ENCODE peak calls at places on chromosomes 16 and 17, in five cellular contexts. N is hippocampal formation, D is A549, Q is GM12865, S is H1. J is an unnamed sample.

GRCh38 chr17:83194761-83195329 is 115.4 kb downstream of the METRNL start:
- DNase-seq in N (no peak), S (no peak), Q (no peak), D (no peak), J (no peak)

GRCh38 chr17:8288336-8289102 is at the start of gene RANGRF:
- DNase-seq in D (peak; percentile 86), Q (peak; percentile 88), N (peak; percentile 84), S (peak; percentile 94), J (peak; percentile 95)

GRCh38 chr17:65742433-65743312 is 181.2 kb upstream of the AXIN2 start:
- DNase-seq in D (peak; percentile 37), N (no peak), S (no peak), Q (no peak), J (no peak)

GRCh38 chr17:79294459-79295071 is 219.9 kb downstream of the ENGASE start:
- DNase-seq in N (peak; percentile 38), D (peak; percentile 49), Q (peak; percentile 35), S (peak; percentile 95), J (peak; percentile 54)

GRCh38 chr17:50430731-50431130 is 4.7 kb downstream of the ACSF2 start:
- DNase-seq in Q (no peak), S (no peak), N (no peak), D (no peak), J (no peak)

GRCh38 chr16:4537376-4538066 is 1.1 kb downstream of the CDIP1 start:
- DNase-seq in D (no peak), S (peak; percentile 75), Q (no peak), N (no peak), J (peak; percentile 25)

GRCh38 chr16:23587726-23588125 is 8.4 kb downstream of the NDUFAB1 start:
- DNase-seq in N (no peak), D (no peak), Q (no peak), S (no peak), J (no peak)

GRCh38 chr17:50093246-50093645 is 1.9 kb upstream of the PDK2 start:
- DNase-seq in S (no peak), N (no peak), Q (no peak), D (no peak), J (no peak)

GRCh38 chr17:57106836-57107497 is 21.9 kb downstream of the AKAP1 start:
- DNase-seq in N (no peak), Q (no peak), S (no peak), D (no peak), J (no peak)

GRCh38 chr17:45248132-45248936 is 13.6 kb downstream of the SPATA32 start:
- DNase-seq in S (no peak), N (no peak), Q (peak; percentile 91), D (peak; percentile 62), J (peak; percentile 75)

GRCh38 chr17:16211601-16212000 is 3.7 kb downstream of the NCOR1 start:
- DNase-seq in N (no peak), D (no peak), Q (no peak), S (no peak), J (no peak)

GRCh38 chr17:77726549-77726957 is 231.9 kb upstream of the TNRC6C start:
- DNase-seq in N (no peak), Q (no peak), S (peak; percentile 41), D (no peak), J (peak; percentile 11)

GRCh38 chr17:10119203-10120112 is 78.9 kb downstream of the GAS7 start:
- DNase-seq in Q (peak; percentile 61), N (peak; percentile 29), D (no peak), S (no peak), J (peak; percentile 69)

GRCh38 chr16:12403746-12404658 is 399.7 kb downstream of the CPPED1 start:
- DNase-seq in S (no peak), D (no peak), Q (no peak), N (no peak), J (no peak)

GRCh38 chr16:9225527-9226316 is 134.3 kb downstream of the HAPSTR1 start:
- DNase-seq in S (no peak), Q (peak; percentile 28), N (no peak), D (peak; percentile 43), J (no peak)

GRCh38 chr17:57986841-57987581 is 1.0 kb downstream of the VEZF1 start:
- DNase-seq in S (no peak), Q (peak; percentile 38), N (peak; percentile 53), D (peak; percentile 70), J (peak; percentile 57)

GRCh38 chr17:28827672-28828071 is 14.9 kb downstream of the FAM222B start:
- DNase-seq in D (no peak), N (no peak), Q (no peak), S (no peak), J (no peak)

GRCh38 chr16:12474794-12475410 is 328.8 kb downstream of the CPPED1 start:
- DNase-seq in Q (no peak), S (no peak), D (no peak), N (no peak), J (no peak)

GRCh38 chr17:10513284-10514067 is 4.9 kb downstream of the MYH1 start:
- DNase-seq in D (no peak), N (no peak), Q (no peak), S (no peak), J (no peak)

GRCh38 chr17:46135879-46136562 is 57.2 kb downstream of the KANSL1 start:
- DNase-seq in D (no peak), N (no peak), Q (no peak), S (no peak), J (no peak)

GRCh38 chr16:14205666-14206065 is 134.5 kb downstream of the MRTFB start:
- DNase-seq in N (no peak), S (no peak), D (no peak), Q (peak; percentile 51), J (no peak)